ENCODE peak calls at places on chromosomes 5 and 9, in seven cellular contexts. K is CD8-positive, alpha-beta T cell; A is iPS DF 6.9; D is mucosa of descending colon; Z is neuronal stem cell; W is astrocyte of the cerebellum; P is astrocyte of the spinal cord. H is an unnamed sample.
A peak's percentile ranks its signal among the peaks of the same experiment; 100 is the strongest.

GRCh38 chr9:4591123-4591500 is 71.0 kb upstream of the PLPP6 start:
- DNase-seq in K (no peak), A (no peak), D (no peak), Z (no peak), W (peak; percentile 22), P (peak; percentile 13), H (no peak)

GRCh38 chr9:112753725-112754124 is 3.2 kb downstream of the SNX30 start:
- DNase-seq in K (no peak), A (no peak), D (no peak), Z (no peak), W (peak; percentile 73), P (peak; percentile 85), H (peak; percentile 78)

GRCh38 chr5:43017438-43017820 is 22.7 kb downstream of the ANXA2R start:
- DNase-seq in K (no peak), A (no peak), D (peak; percentile 57), Z (no peak), W (no peak), P (no peak), H (peak; percentile 55)

GRCh38 chr5:123422433-123423277 is 548 bp downstream of the CEP120 start:
- DNase-seq in K (no peak), A (no peak), D (no peak), Z (peak; percentile 17), W (no peak), P (peak; percentile 42), H (peak; percentile 39)

GRCh38 chr5:68409259-68409658 is 193.7 kb downstream of the PIK3R1 start:
- DNase-seq in K (no peak), A (no peak), D (no peak), Z (no peak), W (no peak), P (peak; percentile 14), H (peak; percentile 52)

GRCh38 chr5:37875051-37875787 is 35.4 kb upstream of the GDNF start:
- DNase-seq in K (no peak), A (no peak), D (no peak), Z (no peak), W (peak; percentile 91), P (peak; percentile 91), H (peak; percentile 15)

GRCh38 chr5:76303917-76304316 is 99.2 kb upstream of the IQGAP2 start:
- DNase-seq in K (no peak), A (no peak), D (peak; percentile 64), Z (no peak), W (no peak), P (no peak), H (no peak)

GRCh38 chr9:91562412-91562811 is 138.8 kb upstream of the NFIL3 start:
- DNase-seq in K (no peak), A (no peak), D (no peak), Z (no peak), W (no peak), P (no peak), H (no peak)

GRCh38 chr5:76602094-76602726 is 21.0 kb downstream of the F2RL2 start:
- DNase-seq in K (no peak), A (no peak), D (no peak), Z (no peak), W (no peak), P (peak; percentile 54), H (no peak)

GRCh38 chr5:179608131-179608581 is 15.3 kb downstream of the HNRNPH1 start:
- DNase-seq in K (no peak), A (no peak), D (no peak), Z (no peak), W (no peak), P (no peak), H (peak; percentile 33)

GRCh38 chr9:81604306-81605153 is 84.8 kb downstream of the TLE1 start:
- DNase-seq in K (no peak), A (no peak), D (no peak), Z (no peak), W (no peak), P (peak; percentile 41), H (no peak)

GRCh38 chr5:101658433-101658832 is 637.7 kb downstream of the SLCO4C1 start:
- DNase-seq in K (no peak), A (no peak), D (no peak), Z (no peak), W (no peak), P (no peak), H (no peak)

GRCh38 chr5:134224905-134225779 is 731 bp downstream of the PPP2CA start:
- DNase-seq in K (peak; percentile 33), A (no peak), D (peak; percentile 75), Z (peak; percentile 79), W (peak; percentile 42), P (peak; percentile 65), H (peak; percentile 81)

GRCh38 chr5:140631831-140632365 is 1.1 kb downstream of the CD14 start:
- DNase-seq in K (no peak), A (no peak), D (no peak), Z (no peak), W (no peak), P (no peak), H (no peak)

GRCh38 chr9:2420488-2421056 is 201.0 kb upstream of the VLDLR start:
- DNase-seq in K (no peak), A (no peak), D (no peak), Z (no peak), W (no peak), P (no peak), H (no peak)

GRCh38 chr5:129496410-129496809 is 36.3 kb downstream of the ADAMTS19 start:
- DNase-seq in K (no peak), A (no peak), D (no peak), Z (no peak), W (no peak), P (no peak), H (no peak)

GRCh38 chr5:175353876-175354275 is 90.1 kb downstream of the DRD1 start:
- DNase-seq in K (no peak), A (no peak), D (no peak), Z (no peak), W (no peak), P (no peak), H (no peak)

GRCh38 chr5:119302916-119303897 is 52.6 kb upstream of the TNFAIP8 start:
- DNase-seq in K (no peak), A (no peak), D (no peak), Z (no peak), W (peak; percentile 91), P (peak; percentile 98), H (peak; percentile 80)

GRCh38 chr9:109560470-109561132 is 62.5 kb upstream of the PTPN3 start:
- DNase-seq in K (no peak), A (no peak), D (no peak), Z (no peak), W (no peak), P (no peak), H (no peak)

GRCh38 chr5:157651623-157652376 is 438 bp downstream of the SOX30 start:
- DNase-seq in K (peak; percentile 69), A (no peak), D (peak; percentile 92), Z (peak; percentile 17), W (no peak), P (peak; percentile 35), H (no peak)

GRCh38 chr5:79416499-79416898 is 97.4 kb downstream of the HOMER1 start:
- DNase-seq in K (no peak), A (no peak), D (no peak), Z (no peak), W (no peak), P (peak; percentile 1), H (peak; percentile 24)

GRCh38 chr9:31323726-31324444 is 1060.6 kb upstream of the ACO1 start:
- DNase-seq in K (no peak), A (no peak), D (no peak), Z (no peak), W (no peak), P (no peak), H (no peak)

GRCh38 chr9:136147038-136147889 is 28.6 kb upstream of the TMEM250 start:
- DNase-seq in K (no peak), A (no peak), D (no peak), Z (no peak), W (no peak), P (no peak), H (no peak)

GRCh38 chr9:96021616-96022444 is 146.3 kb downstream of the ERCC6L2 start:
- DNase-seq in K (no peak), A (no peak), D (peak; percentile 43), Z (peak; percentile 18), W (no peak), P (no peak), H (no peak)

GRCh38 chr5:14721990-14722656 is 57.6 kb downstream of the OTULIN start:
- DNase-seq in K (no peak), A (no peak), D (no peak), Z (no peak), W (no peak), P (no peak), H (no peak)

GRCh38 chr5:154694159-154694558 is 61.0 kb upstream of the LARP1 start:
- DNase-seq in K (no peak), A (no peak), D (no peak), Z (no peak), W (no peak), P (no peak), H (no peak)

GRCh38 chr5:154686490-154686889 is 68.7 kb upstream of the LARP1 start:
- DNase-seq in K (no peak), A (no peak), D (no peak), Z (no peak), W (no peak), P (no peak), H (peak; percentile 18)

GRCh38 chr5:154690488-154690887 is 64.7 kb upstream of the LARP1 start:
- DNase-seq in K (no peak), A (no peak), D (no peak), Z (no peak), W (no peak), P (no peak), H (no peak)
- H3K4me3 ChIP-seq in K (no peak overlapping the region), A (no peak overlapping the region), D (no peak overlapping the region), Z (no peak overlapping the region), W (no peak overlapping the region), P (no peak overlapping the region), H (no peak overlapping the region)

DNA sequence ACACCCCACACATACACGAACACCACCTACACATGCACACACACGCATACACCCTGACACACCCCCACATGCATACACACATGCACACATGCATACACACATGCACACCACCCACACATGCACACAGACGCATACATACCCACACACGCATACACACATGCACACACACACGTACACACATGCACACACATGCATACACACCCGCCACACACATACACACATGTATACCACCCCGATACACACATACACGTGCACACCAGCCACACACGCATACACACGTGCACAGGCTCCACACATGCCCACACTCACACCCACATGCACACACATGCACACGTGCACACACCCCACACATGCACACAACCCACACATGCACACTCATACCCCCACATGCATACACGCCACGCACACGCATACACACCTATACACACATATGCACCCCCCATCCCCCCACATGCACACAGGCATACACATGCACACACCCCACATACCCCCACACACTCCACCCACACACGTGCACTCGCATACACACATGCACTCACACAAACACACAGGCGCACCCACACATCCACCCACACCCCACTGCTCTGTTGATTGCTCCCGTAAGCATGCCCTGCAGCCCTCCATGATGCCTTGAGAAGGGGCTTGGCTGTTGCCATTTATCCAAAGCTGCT is 119.3 kb downstream of the COL5A1 start:
- DNase-seq in K (no peak), A (no peak), D (no peak), Z (no peak), W (no peak), P (no peak), H (no peak)
- H3K4me3 ChIP-seq in K (no peak overlapping the region), A (no peak overlapping the region), D (no peak overlapping the region), Z (no peak overlapping the region), W (no peak overlapping the region), P (no peak overlapping the region), H (no peak overlapping the region)

GRCh38 chr9:123296174-123296573 is 27.8 kb upstream of the STRBP start:
- DNase-seq in K (no peak), A (no peak), D (no peak), Z (no peak), W (no peak), P (no peak), H (no peak)
- H3K4me3 ChIP-seq in K (no peak overlapping the region), A (no peak overlapping the region), D (no peak overlapping the region), Z (no peak overlapping the region), W (no peak overlapping the region), P (no peak overlapping the region), H (no peak overlapping the region)

GRCh38 chr5:6822556-6823343 is 109.5 kb downstream of the TENT4A start:
- DNase-seq in K (no peak), A (no peak), D (no peak), Z (no peak), W (no peak), P (no peak), H (no peak)
- H3K4me3 ChIP-seq in K (no peak overlapping the region), A (no peak overlapping the region), D (no peak overlapping the region), Z (no peak overlapping the region), W (no peak overlapping the region), P (no peak overlapping the region), H (no peak overlapping the region)